ENCODE peak calls at places on chromosome 13, in eight cellular contexts. A, E, H, T, S, Z, F and I are unnamed samples. For H3K4me1, the result is how much of the 10 kb centered on the place peaks cover.

GRCh38 chr13:114064516-114065140 is 67.8 kb downstream of the RASA3 start:
- DNase-seq in A (no peak), E (peak), H (no peak), T (no peak), S (peak), Z (peak), F (no peak), I (no peak)

GRCh38 chr13:51643114-51643881 is 59.0 kb downstream of the WDFY2 start:
- DNase-seq in A (no peak), E (peak), H (no peak), T (no peak), S (no peak), Z (peak), F (no peak), I (no peak)

GRCh38 chr13:65926750-65927171 is 1303.4 kb downstream of the PCDH9 start:
- DNase-seq in A (no peak), E (no peak), H (no peak), T (peak), S (peak), Z (no peak), F (no peak), I (no peak)

GRCh38 chr13:112970552-112971287 is 1.7 kb downstream of the MCF2L start:
- DNase-seq in A (no peak), E (no peak), H (no peak), T (no peak), S (no peak), Z (no peak), F (no peak), I (no peak)

GRCh38 chr13:106919093-106919492 is 351.2 kb upstream of the ARGLU1 start:
- DNase-seq in A (no peak), E (no peak), H (no peak), T (no peak), S (no peak), Z (no peak), F (no peak), I (no peak)

GRCh38 chr13:95926231-95926630 is 127.0 kb downstream of the UGGT2 start:
- DNase-seq in A (no peak), E (no peak), H (no peak), T (no peak), S (no peak), Z (peak), F (no peak), I (no peak)

GRCh38 chr13:34675626-34676025 is 266.4 kb upstream of the NBEA start:
- DNase-seq in A (no peak), E (no peak), H (no peak), T (no peak), S (no peak), Z (peak), F (no peak), I (no peak)

GRCh38 chr13:71775946-71776345 is 91.1 kb downstream of the DACH1 start:
- DNase-seq in A (no peak), E (no peak), H (no peak), T (no peak), S (no peak), Z (no peak), F (no peak), I (no peak)

GRCh38 chr13:49635599-49636433 is 7.5 kb downstream of the ARL11 start:
- DNase-seq in A (no peak), E (peak), H (no peak), T (no peak), S (no peak), Z (peak), F (peak), I (no peak)

GRCh38 chr13:80116107-80116506 is 224.8 kb downstream of the SPRY2 start:
- DNase-seq in A (no peak), E (peak), H (no peak), T (no peak), S (no peak), Z (peak), F (no peak), I (no peak)

GRCh38 chr13:58313219-58313618 is 681.7 kb downstream of the PCDH17 start:
- DNase-seq in A (no peak), E (no peak), H (no peak), T (no peak), S (no peak), Z (no peak), F (no peak), I (no peak)

GRCh38 chr13:95164830-95165229 is 136.4 kb downstream of the ABCC4 start:
- DNase-seq in A (no peak), E (no peak), H (no peak), T (no peak), S (no peak), Z (no peak), F (no peak), I (no peak)

GRCh38 chr13:57409121-57409520 is 222.4 kb upstream of the PCDH17 start:
- DNase-seq in A (no peak), E (no peak), H (no peak), T (no peak), S (peak), Z (no peak), F (no peak), I (no peak)

GRCh38 chr13:45063261-45063870 is 56.9 kb upstream of the GTF2F2 start:
- DNase-seq in A (no peak), E (peak), H (no peak), T (no peak), S (no peak), Z (peak), F (no peak), I (no peak)

GRCh38 chr13:113729329-113730019 is 29.6 kb upstream of the TMEM255B start:
- DNase-seq in A (no peak), E (no peak), H (no peak), T (no peak), S (no peak), Z (peak), F (no peak), I (no peak)

GRCh38 chr13:29817604-29818378 is 32.6 kb downstream of the UBL3 start:
- DNase-seq in A (no peak), E (peak), H (no peak), T (no peak), S (no peak), Z (peak), F (no peak), I (no peak)

GRCh38 chr13:29484796-29485195 is 110.7 kb downstream of the SLC7A1 start:
- DNase-seq in A (no peak), E (no peak), H (no peak), T (no peak), S (no peak), Z (no peak), F (no peak), I (no peak)

GRCh38 chr13:51590966-51591627 is 6.8 kb downstream of the WDFY2 start:
- DNase-seq in A (no peak), E (peak), H (no peak), T (no peak), S (no peak), Z (peak), F (no peak), I (no peak)

GRCh38 chr13:71712988-71713653 is 153.9 kb downstream of the DACH1 start:
- DNase-seq in A (no peak), E (no peak), H (no peak), T (no peak), S (peak), Z (peak), F (no peak), I (no peak)

GRCh38 chr13:110001622-110002275 is 215.4 kb upstream of the IRS2 start:
- DNase-seq in A (no peak), E (peak), H (no peak), T (no peak), S (no peak), Z (peak), F (no peak), I (no peak)

GRCh38 chr13:33454844-33455256 is 169.3 kb upstream of the STARD13 start:
- DNase-seq in A (no peak), E (peak), H (no peak), T (no peak), S (no peak), Z (peak), F (no peak), I (no peak)

GRCh38 chr13:45833663-45834062 is 17.9 kb downstream of the SIAH3 start:
- DNase-seq in A (peak), E (peak), H (no peak), T (peak), S (no peak), Z (peak), F (no peak), I (no peak)

GRCh38 chr13:27258637-27259377 is 7.4 kb downstream of the RPL21 start:
- DNase-seq in A (no peak), E (no peak), H (no peak), T (no peak), S (no peak), Z (no peak), F (no peak), I (no peak)

GRCh38 chr13:23466144-23467002 is 32.9 kb upstream of the SACS start:
- DNase-seq in A (peak), E (peak), H (peak), T (peak), S (peak), Z (peak), F (peak), I (peak)

GRCh38 chr13:20099319-20099718 is 61.5 kb downstream of the GJA3 start:
- DNase-seq in A (no peak), E (no peak), H (no peak), T (no peak), S (no peak), Z (no peak), F (no peak), I (no peak)

GRCh38 chr13:112056739-112057433 is 10.1 kb upstream of the SOX1 start:
- DNase-seq in A (no peak), E (no peak), H (no peak), T (no peak), S (peak), Z (no peak), F (no peak), I (no peak)

GRCh38 chr13:114167445-114167844 is 11.6 kb upstream of the CFAP97D2 start:
- DNase-seq in A (no peak), E (peak), H (no peak), T (no peak), S (no peak), Z (peak), F (no peak), I (peak)

GRCh38 chr13:86563308-86563707 is 764.1 kb upstream of the SLITRK6 start:
- DNase-seq in A (no peak), E (peak), H (no peak), T (no peak), S (no peak), Z (peak), F (no peak), I (no peak)

GRCh38 chr13:50156140-50156539 is 140.9 kb downstream of the KCNRG start:
- DNase-seq in A (no peak), E (peak), H (no peak), T (no peak), S (no peak), Z (peak), F (no peak), I (no peak)

GRCh38 chr13:51041126-51041525 is 69.9 kb downstream of the C13orf42 start:
- DNase-seq in A (no peak), E (no peak), H (no peak), T (no peak), S (no peak), Z (no peak), F (no peak), I (no peak)

GRCh38 chr13:21674271-21675009 is 3.6 kb downstream of the FGF9 start:
- DNase-seq in A (no peak), E (no peak), H (no peak), T (no peak), S (peak), Z (no peak), F (peak), I (no peak)

GRCh38 chr13:110306340-110306959 is 507 bp downstream of the COL4A1 start:
- DNase-seq in A (no peak), E (no peak), H (no peak), T (no peak), S (peak), Z (peak), F (no peak), I (peak)

GRCh38 chr13:36395280-36395679 is 37.0 kb upstream of the CCNA1 start:
- DNase-seq in A (no peak), E (peak), H (no peak), T (no peak), S (no peak), Z (peak), F (no peak), I (no peak)

GRCh38 chr13:98475521-98475920 is 101.4 kb downstream of the STK24 start:
- DNase-seq in A (no peak), E (no peak), H (no peak), T (no peak), S (peak), Z (no peak), F (no peak), I (no peak)

GRCh38 chr13:98476538-98476966 is 100.4 kb downstream of the STK24 start:
- DNase-seq in A (no peak), E (peak), H (no peak), T (peak), S (no peak), Z (peak), F (peak), I (peak)

GRCh38 chr13:98474292-98474691 is 102.6 kb downstream of the STK24 start:
- DNase-seq in A (no peak), E (no peak), H (no peak), T (no peak), S (no peak), Z (no peak), F (no peak), I (no peak)

GRCh38 chr13:98474761-98475160 is 102.1 kb downstream of the STK24 start:
- DNase-seq in A (no peak), E (no peak), H (no peak), T (no peak), S (no peak), Z (no peak), F (no peak), I (no peak)

DNA sequence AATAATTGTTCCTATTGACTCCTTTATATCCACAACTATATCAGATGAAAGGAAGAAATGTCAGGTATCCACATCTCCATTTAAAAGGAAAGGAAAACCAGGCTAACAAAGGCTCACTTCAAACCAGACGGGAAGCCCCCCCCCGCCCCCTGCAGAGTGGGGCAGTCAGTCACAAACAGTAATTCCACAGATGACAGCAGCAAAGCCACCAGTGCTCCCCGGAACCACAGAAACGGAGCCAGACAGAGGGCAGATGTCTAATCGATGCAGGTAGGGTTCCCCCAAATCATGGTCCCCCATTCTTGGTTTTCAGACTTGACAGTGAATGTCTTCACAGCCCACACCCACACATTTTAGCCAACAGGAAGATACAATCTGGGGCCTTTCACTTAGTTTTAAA is 100.8 kb downstream of the STK24 start:
- DNase-seq in A (no peak), E (no peak), H (no peak), T (no peak), S (peak), Z (no peak), F (peak), I (no peak)
- H3K4me1 ChIP-seq in A (under half), E (under half), H (under half), T (half or more), S (half or more), Z (under half), F (under half), I (under half)

DNA sequence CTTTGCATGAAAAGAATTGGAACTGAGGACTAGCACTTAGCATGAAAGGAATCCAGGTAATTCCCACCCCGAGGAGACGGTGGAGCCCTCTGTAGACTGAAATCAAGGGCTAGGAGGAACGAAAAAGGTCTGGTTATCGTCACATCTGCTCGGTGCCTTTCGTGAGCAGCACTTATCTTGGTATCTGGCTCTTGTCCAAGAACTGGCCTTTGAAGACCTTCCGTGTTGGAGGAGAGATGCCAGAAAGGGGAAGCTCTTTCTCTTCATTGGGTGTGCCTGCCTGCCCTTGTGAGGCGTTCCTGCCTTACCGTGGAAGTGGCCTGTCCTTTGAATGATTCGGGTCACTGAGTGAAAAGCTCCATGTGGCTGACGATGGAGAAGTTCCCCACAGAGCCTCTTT is 121.4 kb upstream of the SLC10A2 start:
- DNase-seq in A (no peak), E (no peak), H (no peak), T (no peak), S (no peak), Z (no peak), F (no peak), I (no peak)
- TF ChIP-seq CTCF in A (no peak), E (no peak), H (no peak), T (no peak), S (no peak), Z (no peak), F (no peak), I (no peak)

GRCh38 chr13:41059896-41060722 is 1.2 kb upstream of the WBP4 start:
- DNase-seq in A (peak), E (peak), H (peak), T (peak), S (peak), Z (peak), F (peak), I (peak)

GRCh38 chr13:41058229-41059070 is 2.9 kb upstream of the WBP4 start:
- DNase-seq in A (no peak), E (peak), H (no peak), T (no peak), S (no peak), Z (peak), F (no peak), I (no peak)

GRCh38 chr13:41061075-41061913 is at the start of gene WBP4:
- DNase-seq in A (peak), E (peak), H (peak), T (peak), S (peak), Z (peak), F (peak), I (peak)

GRCh38 chr13:41060723-41061074 is 610 bp upstream of the WBP4 start:
- DNase-seq in A (peak), E (no peak), H (peak), T (peak), S (peak), Z (peak), F (peak), I (peak)

GRCh38 chr13:41059466-41059865 is 1.8 kb upstream of the WBP4 start:
- DNase-seq in A (no peak), E (peak), H (no peak), T (no peak), S (no peak), Z (peak), F (no peak), I (no peak)
- H3K4me1 ChIP-seq in A (under half), E (under half), H (half or more), T (half or more), S (under half), Z (under half), F (under half), I (under half)

GRCh38 chr13:98839826-98840769 is 87.6 kb upstream of the SLC15A1 start:
- DNase-seq in A (no peak), E (peak), H (no peak), T (peak), S (peak), Z (peak), F (peak), I (peak)
- TF ChIP-seq CTCF in A (peak), E (peak), H (peak), T (peak), S (peak), Z (peak), F (peak), I (peak)